ENCODE peak calls at places on chromosomes 5 and 9, in four cellular contexts. O, H, Q and V are unnamed samples.

GRCh38 chr9:82037126-82037525 is 48.6 kb downstream of the SPATA31D1 start:
- DNase-seq in O (no peak), H (no peak), Q (no peak), V (no peak)

GRCh38 chr5:133478611-133479010 is 133.7 kb downstream of the FSTL4 start:
- DNase-seq in O (no peak), H (no peak), Q (no peak), V (no peak)

GRCh38 chr9:12753931-12754330 is 20.9 kb upstream of the LURAP1L start:
- DNase-seq in O (no peak), H (no peak), Q (no peak), V (no peak)

GRCh38 chr5:109945097-109945678 is 255.5 kb downstream of the MAN2A1 start:
- DNase-seq in O (no peak), H (no peak), Q (no peak), V (peak)

GRCh38 chr9:121369595-121370265 is at the start of gene STOM:
- DNase-seq in O (peak), H (peak), Q (no peak), V (peak)

GRCh38 chr5:137199966-137200365 is 299.2 kb downstream of the SPOCK1 start:
- DNase-seq in O (no peak), H (peak), Q (peak), V (no peak)

GRCh38 chr9:133225171-133226011 is 16.3 kb upstream of the OBP2B start:
- DNase-seq in O (no peak), H (no peak), Q (no peak), V (no peak)

GRCh38 chr5:100900796-100901731 is 2.0 kb downstream of the ST8SIA4 start:
- DNase-seq in O (peak), H (no peak), Q (peak), V (peak)

GRCh38 chr9:96646081-96646991 is 8.8 kb downstream of the PRXL2C start:
- DNase-seq in O (no peak), H (peak), Q (no peak), V (no peak)

GRCh38 chr9:110114086-110114887 is 93.7 kb downstream of the C9orf152 start:
- DNase-seq in O (no peak), H (peak), Q (no peak), V (no peak)

GRCh38 chr9:79694676-79695400 is 123.1 kb downstream of the TLE4 start:
- DNase-seq in O (no peak), H (peak), Q (peak), V (no peak)

GRCh38 chr5:127697894-127698600 is 5.1 kb upstream of the CCDC192 start:
- DNase-seq in O (no peak), H (peak), Q (no peak), V (no peak)

GRCh38 chr9:126531591-126531990 is 82.1 kb upstream of the LMX1B start:
- DNase-seq in O (no peak), H (no peak), Q (no peak), V (no peak)

GRCh38 chr5:173490681-173491080 is 125.8 kb downstream of the BOD1 start:
- DNase-seq in O (no peak), H (no peak), Q (no peak), V (no peak)

GRCh38 chr5:114695292-114695904 is 333.5 kb downstream of the KCNN2 start:
- DNase-seq in O (no peak), H (no peak), Q (no peak), V (no peak)

GRCh38 chr9:6054280-6055099 is 39.1 kb upstream of the RANBP6 start:
- DNase-seq in O (peak), H (peak), Q (peak), V (peak)

GRCh38 chr9:131398204-131398603 is 4.3 kb downstream of the PRRC2B start:
- DNase-seq in O (peak), H (no peak), Q (no peak), V (peak)

GRCh38 chr5:153551537-153552079 is 61.1 kb downstream of the GRIA1 start:
- DNase-seq in O (no peak), H (peak), Q (peak), V (no peak)

GRCh38 chr9:79652598-79652997 is 80.8 kb downstream of the TLE4 start:
- DNase-seq in O (no peak), H (peak), Q (no peak), V (no peak)

GRCh38 chr5:33530183-33530962 is 89.6 kb downstream of the TARS1 start:
- DNase-seq in O (no peak), H (no peak), Q (peak), V (no peak)

GRCh38 chr5:39164529-39165402 is 54.6 kb downstream of the FYB1 start:
- DNase-seq in O (no peak), H (no peak), Q (no peak), V (no peak)

GRCh38 chr9:9790216-9790872 is 822.5 kb downstream of the PTPRD start:
- DNase-seq in O (no peak), H (no peak), Q (peak), V (no peak)

GRCh38 chr9:130343445-130343918 is 77.9 kb downstream of the HMCN2 start:
- DNase-seq in O (no peak), H (no peak), Q (peak), V (no peak)

GRCh38 chr9:70421272-70422180 is 7.1 kb upstream of the KLF9 start:
- DNase-seq in O (peak), H (peak), Q (no peak), V (peak)

GRCh38 chr5:65928860-65929259 is 2.5 kb downstream of the ERBIN start:
- DNase-seq in O (no peak), H (no peak), Q (no peak), V (no peak)

GRCh38 chr9:124342946-124343485 is 72.2 kb downstream of the PSMB7 start:
- DNase-seq in O (no peak), H (peak), Q (peak), V (no peak)

GRCh38 chr5:177416334-177416733 is 7.0 kb upstream of the F12 start:
- DNase-seq in O (no peak), H (no peak), Q (no peak), V (no peak)

GRCh38 chr9:109730228-109730627 is 49.8 kb upstream of the PALM2AKAP2 start:
- DNase-seq in O (no peak), H (no peak), Q (no peak), V (no peak)

GRCh38 chr5:127536687-127537086 is 19.2 kb downstream of the PRRC1 start:
- DNase-seq in O (no peak), H (no peak), Q (no peak), V (no peak)